ENCODE peak calls at places on chromosome 7, in eight cellular contexts. One of them, this sample, is unnamed.

GRCh38 chr7:64999165-65000004 is 7.1 kb downstream of the ERV3-1 start:
- DNase-seq in A549: no peak
- DNase-seq in RWPE1: peak; percentile 54
- DNase-seq in neural progenitor cell: no peak
- DNase-seq in thyroid gland: no peak
- DNase-seq in heart right ventricle: no peak
- DNase-seq in transverse colon: no peak
- DNase-seq in spleen: peak; percentile 80
- DNase-seq in this sample: no peak

GRCh38 chr7:108299251-108300014 is 156.8 kb downstream of the NRCAM start:
- DNase-seq in A549: no peak
- DNase-seq in RWPE1: no peak
- DNase-seq in neural progenitor cell: no peak
- DNase-seq in thyroid gland: no peak
- DNase-seq in heart right ventricle: no peak
- DNase-seq in transverse colon: no peak
- DNase-seq in spleen: no peak
- DNase-seq in this sample: no peak

GRCh38 chr7:3520206-3520605 is 219.2 kb downstream of the SDK1 start:
- DNase-seq in A549: no peak
- DNase-seq in RWPE1: no peak
- DNase-seq in neural progenitor cell: no peak
- DNase-seq in thyroid gland: no peak
- DNase-seq in heart right ventricle: no peak
- DNase-seq in transverse colon: no peak
- DNase-seq in spleen: no peak
- DNase-seq in this sample: no peak

GRCh38 chr7:111083423-111083822 is 7.5 kb upstream of the LRRN3 start:
- DNase-seq in A549: no peak
- DNase-seq in RWPE1: no peak
- DNase-seq in neural progenitor cell: no peak
- DNase-seq in thyroid gland: no peak
- DNase-seq in heart right ventricle: no peak
- DNase-seq in transverse colon: no peak
- DNase-seq in spleen: no peak
- DNase-seq in this sample: no peak

GRCh38 chr7:27165089-27165654 is at the start of gene HOXA9:
- DNase-seq in A549: no peak
- DNase-seq in RWPE1: peak; percentile 87
- DNase-seq in neural progenitor cell: no peak
- DNase-seq in thyroid gland: no peak
- DNase-seq in heart right ventricle: no peak
- DNase-seq in transverse colon: peak; percentile 87
- DNase-seq in spleen: peak; percentile 87
- DNase-seq in this sample: no peak

GRCh38 chr7:66845382-66846095 is 75.5 kb upstream of the TMEM248 start:
- DNase-seq in A549: no peak
- DNase-seq in RWPE1: no peak
- DNase-seq in neural progenitor cell: no peak
- DNase-seq in thyroid gland: peak; percentile 7
- DNase-seq in heart right ventricle: no peak
- DNase-seq in transverse colon: no peak
- DNase-seq in spleen: peak; percentile 88
- DNase-seq in this sample: no peak

GRCh38 chr7:143884978-143885559 is 16.9 kb downstream of the TCAF1 start:
- DNase-seq in A549: no peak
- DNase-seq in RWPE1: peak; percentile 37
- DNase-seq in neural progenitor cell: peak; percentile 89
- DNase-seq in thyroid gland: peak; percentile 87
- DNase-seq in heart right ventricle: peak; percentile 31
- DNase-seq in transverse colon: no peak
- DNase-seq in spleen: peak; percentile 75
- DNase-seq in this sample: no peak

GRCh38 chr7:25754333-25754732 is 397.7 kb upstream of the NFE2L3 start:
- DNase-seq in A549: no peak
- DNase-seq in RWPE1: no peak
- DNase-seq in neural progenitor cell: no peak
- DNase-seq in thyroid gland: no peak
- DNase-seq in heart right ventricle: no peak
- DNase-seq in transverse colon: peak; percentile 26
- DNase-seq in spleen: no peak
- DNase-seq in this sample: no peak

GRCh38 chr7:147547252-147547897 is 1043.2 kb upstream of the C7orf33 start:
- DNase-seq in A549: no peak
- DNase-seq in RWPE1: no peak
- DNase-seq in neural progenitor cell: peak; percentile 64
- DNase-seq in thyroid gland: peak; percentile 33
- DNase-seq in heart right ventricle: no peak
- DNase-seq in transverse colon: peak; percentile 10
- DNase-seq in spleen: no peak
- DNase-seq in this sample: no peak

GRCh38 chr7:151727579-151728285 is 149.2 kb downstream of the PRKAG2 start:
- DNase-seq in A549: peak; percentile 93
- DNase-seq in RWPE1: peak; percentile 96
- DNase-seq in neural progenitor cell: peak; percentile 56
- DNase-seq in thyroid gland: no peak
- DNase-seq in heart right ventricle: peak; percentile 53
- DNase-seq in transverse colon: peak; percentile 66
- DNase-seq in spleen: no peak
- DNase-seq in this sample: peak; percentile 68

DNA sequence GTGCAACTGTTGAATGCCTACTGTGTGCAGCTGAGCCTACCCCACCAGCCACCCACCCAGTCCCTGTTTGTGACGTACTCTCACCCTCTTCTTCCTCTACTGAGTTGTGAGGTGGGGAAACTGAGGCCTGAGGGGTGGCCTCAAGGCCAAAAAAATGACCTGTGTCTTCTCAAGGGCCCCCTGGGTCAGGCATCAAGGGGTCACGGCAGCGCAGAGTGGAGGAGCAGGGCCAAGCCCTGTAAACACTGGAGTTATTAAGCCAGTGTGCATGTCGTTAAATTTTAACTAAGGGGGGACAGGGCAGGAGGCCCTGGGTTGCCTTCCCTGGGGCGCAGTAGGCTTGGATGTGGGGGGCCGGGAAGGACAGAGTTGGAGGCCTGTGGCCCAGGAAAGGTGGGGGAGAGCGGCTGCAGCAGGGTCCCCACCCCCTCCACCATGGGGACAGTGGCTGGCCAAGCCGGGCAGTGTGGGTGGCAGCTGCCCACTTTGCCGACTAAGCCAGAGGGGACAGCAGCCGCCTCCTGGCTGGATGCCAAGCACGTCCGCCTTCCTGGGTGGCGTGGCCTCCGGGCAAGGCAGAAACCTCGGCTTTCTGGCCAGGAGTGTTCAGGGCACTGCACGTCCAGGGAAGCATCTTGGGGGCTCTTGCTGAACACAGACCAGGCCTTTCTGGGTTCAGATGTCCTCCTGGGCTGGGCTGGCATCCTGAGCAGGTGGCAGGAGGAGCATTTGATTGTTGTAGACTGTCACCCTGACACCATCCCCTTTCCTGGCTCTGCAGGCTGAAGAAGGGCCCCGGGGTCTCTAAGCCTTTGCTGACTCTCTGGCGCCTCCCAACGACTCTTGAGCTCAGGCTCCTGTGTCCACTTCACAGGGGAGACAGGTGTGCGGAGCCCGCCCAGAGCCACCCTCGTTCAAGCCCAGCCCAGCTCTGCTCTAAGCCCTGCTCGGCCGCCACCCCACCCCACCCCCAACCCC is 1.9 kb downstream of the SLC29A4 start:
- DNase-seq in A549: peak; percentile 83
- DNase-seq in RWPE1: no peak
- DNase-seq in neural progenitor cell: peak; percentile 88
- DNase-seq in thyroid gland: peak; percentile 81
- DNase-seq in heart right ventricle: no peak
- DNase-seq in transverse colon: peak; percentile 56
- DNase-seq in spleen: no peak
- DNase-seq in this sample: no peak
- H3K27ac ChIP-seq in A549: peak overlapping the region; percentile 12
- H3K27ac ChIP-seq in RWPE1: no peak overlapping the region
- H3K27ac ChIP-seq in neural progenitor cell: no peak overlapping the region
- H3K27ac ChIP-seq in thyroid gland: no peak overlapping the region
- H3K27ac ChIP-seq in heart right ventricle: no peak overlapping the region
- H3K27ac ChIP-seq in transverse colon: no peak overlapping the region
- H3K27ac ChIP-seq in spleen: no peak overlapping the region
- H3K27ac ChIP-seq in this sample: no peak overlapping the region

GRCh38 chr7:130440527-130441365 is at the start of gene CEP41:
- DNase-seq in A549: peak; percentile 98
- DNase-seq in RWPE1: peak; percentile 96
- DNase-seq in neural progenitor cell: peak; percentile 99
- DNase-seq in thyroid gland: peak; percentile 99
- DNase-seq in heart right ventricle: peak; percentile 98
- DNase-seq in transverse colon: peak; percentile 96
- DNase-seq in spleen: peak; percentile 97
- DNase-seq in this sample: peak; percentile 83
- H3K27ac ChIP-seq in A549: peak within 1 kb of the TSS; percentile 98
- H3K27ac ChIP-seq in RWPE1: peak within 1 kb of the TSS; percentile 88
- H3K27ac ChIP-seq in neural progenitor cell: peak within 1 kb of the TSS; percentile 94
- H3K27ac ChIP-seq in thyroid gland: peak within 1 kb of the TSS; percentile 80
- H3K27ac ChIP-seq in heart right ventricle: peak within 1 kb of the TSS; percentile 86
- H3K27ac ChIP-seq in transverse colon: peak within 1 kb of the TSS; percentile 85
- H3K27ac ChIP-seq in spleen: peak within 1 kb of the TSS; percentile 53
- H3K27ac ChIP-seq in this sample: peak within 1 kb of the TSS; percentile 70

GRCh38 chr7:100079024-100079560 is 2.4 kb downstream of the ZNF3 start:
- DNase-seq in A549: no peak
- DNase-seq in RWPE1: no peak
- DNase-seq in neural progenitor cell: no peak
- DNase-seq in thyroid gland: no peak
- DNase-seq in heart right ventricle: no peak
- DNase-seq in transverse colon: peak; percentile 78
- DNase-seq in spleen: no peak
- DNase-seq in this sample: no peak
- H3K27ac ChIP-seq in A549: no peak overlapping the region
- H3K27ac ChIP-seq in RWPE1: peak overlapping the region; percentile 14
- H3K27ac ChIP-seq in neural progenitor cell: no peak overlapping the region
- H3K27ac ChIP-seq in thyroid gland: no peak overlapping the region
- H3K27ac ChIP-seq in heart right ventricle: no peak overlapping the region
- H3K27ac ChIP-seq in transverse colon: peak overlapping the region; percentile 96
- H3K27ac ChIP-seq in spleen: no peak overlapping the region
- H3K27ac ChIP-seq in this sample: no peak overlapping the region

GRCh38 chr7:99033765-99034164 is 110.1 kb downstream of the SMURF1 start:
- DNase-seq in A549: no peak
- DNase-seq in RWPE1: no peak
- DNase-seq in neural progenitor cell: no peak
- DNase-seq in thyroid gland: no peak
- DNase-seq in heart right ventricle: no peak
- DNase-seq in transverse colon: no peak
- DNase-seq in spleen: no peak
- DNase-seq in this sample: no peak
- H3K27ac ChIP-seq in A549: no peak overlapping the region
- H3K27ac ChIP-seq in RWPE1: peak overlapping the region; percentile 8
- H3K27ac ChIP-seq in neural progenitor cell: no peak overlapping the region
- H3K27ac ChIP-seq in thyroid gland: no peak overlapping the region
- H3K27ac ChIP-seq in heart right ventricle: no peak overlapping the region
- H3K27ac ChIP-seq in transverse colon: no peak overlapping the region
- H3K27ac ChIP-seq in spleen: no peak overlapping the region
- H3K27ac ChIP-seq in this sample: peak overlapping the region; percentile 91

GRCh38 chr7:35875292-35875691 is 74.4 kb downstream of the SEPTIN7 start:
- DNase-seq in A549: no peak
- DNase-seq in RWPE1: no peak
- DNase-seq in neural progenitor cell: no peak
- DNase-seq in thyroid gland: no peak
- DNase-seq in heart right ventricle: no peak
- DNase-seq in transverse colon: no peak
- DNase-seq in spleen: no peak
- DNase-seq in this sample: no peak
- H3K27ac ChIP-seq in A549: no peak overlapping the region
- H3K27ac ChIP-seq in RWPE1: no peak overlapping the region
- H3K27ac ChIP-seq in neural progenitor cell: no peak overlapping the region
- H3K27ac ChIP-seq in thyroid gland: peak overlapping the region; percentile 31
- H3K27ac ChIP-seq in heart right ventricle: no peak overlapping the region
- H3K27ac ChIP-seq in transverse colon: no peak overlapping the region
- H3K27ac ChIP-seq in spleen: no peak overlapping the region
- H3K27ac ChIP-seq in this sample: no peak overlapping the region

This sample was measured in thoracic aorta.